ENCODE peak calls at places on chromosome 6, in eight cellular contexts. P, M, Z, Q, E, F, G and R are unnamed samples.

GRCh38 chr6:15254074-15254975 is 8.5 kb downstream of the JARID2 start:
- DNase-seq in P (no peak), M (peak), Z (no peak), Q (peak), E (no peak), F (peak), G (no peak), R (no peak)

GRCh38 chr6:141097471-141097870 is 1035.3 kb upstream of the GJE1 start:
- DNase-seq in P (no peak), M (no peak), Z (no peak), Q (peak), E (no peak), F (peak), G (no peak), R (no peak)

GRCh38 chr6:13712485-13712990 is 903 bp upstream of the RANBP9 start:
- DNase-seq in P (no peak), M (no peak), Z (no peak), Q (peak), E (no peak), F (peak), G (no peak), R (no peak)

GRCh38 chr6:81465859-81466258 is 286.6 kb downstream of the TENT5A start:
- DNase-seq in P (no peak), M (no peak), Z (no peak), Q (peak), E (no peak), F (peak), G (no peak), R (no peak)

GRCh38 chr6:44486002-44486421 is 98.5 kb downstream of the CDC5L start:
- DNase-seq in P (no peak), M (no peak), Z (no peak), Q (no peak), E (no peak), F (no peak), G (no peak), R (no peak)

GRCh38 chr6:40738551-40738950 is 151.4 kb upstream of the LRFN2 start:
- DNase-seq in P (peak), M (no peak), Z (no peak), Q (no peak), E (no peak), F (no peak), G (no peak), R (no peak)

GRCh38 chr6:166119116-166119911 is 48.3 kb downstream of the TBXT start:
- DNase-seq in P (no peak), M (no peak), Z (no peak), Q (no peak), E (no peak), F (no peak), G (no peak), R (no peak)

GRCh38 chr6:154319231-154319858 is 37.3 kb downstream of the IPCEF1 start:
- DNase-seq in P (no peak), M (no peak), Z (no peak), Q (peak), E (no peak), F (peak), G (peak), R (no peak)

GRCh38 chr6:15129872-15130271 is 116.0 kb upstream of the JARID2 start:
- DNase-seq in P (no peak), M (no peak), Z (no peak), Q (no peak), E (no peak), F (no peak), G (no peak), R (no peak)

GRCh38 chr6:112253842-112254816 is at the start of gene LAMA4:
- DNase-seq in P (peak), M (peak), Z (peak), Q (peak), E (peak), F (peak), G (no peak), R (peak)

GRCh38 chr6:19771753-19772336 is 65.3 kb upstream of the ID4 start:
- DNase-seq in P (no peak), M (no peak), Z (no peak), Q (peak), E (no peak), F (peak), G (no peak), R (no peak)

GRCh38 chr6:19772891-19773290 is 64.3 kb upstream of the ID4 start:
- DNase-seq in P (no peak), M (no peak), Z (no peak), Q (no peak), E (no peak), F (no peak), G (no peak), R (no peak)
- TF ChIP-seq CTCF in P (no peak), M (no peak), Z (no peak), Q (no peak), E (no peak), F (peak), G (no peak), R (peak)

GRCh38 chr6:89310929-89311328 is 4.2 kb downstream of the GABRR2 start:
- DNase-seq in P (no peak), M (no peak), Z (no peak), Q (no peak), E (no peak), F (peak), G (peak), R (no peak)

GRCh38 chr6:89314692-89315091 is 407 bp downstream of the GABRR2 start:
- DNase-seq in P (peak), M (no peak), Z (no peak), Q (no peak), E (no peak), F (no peak), G (no peak), R (no peak)

GRCh38 chr6:89311530-89311852 is 3.6 kb downstream of the GABRR2 start:
- DNase-seq in P (no peak), M (no peak), Z (no peak), Q (no peak), E (no peak), F (no peak), G (no peak), R (no peak)

GRCh38 chr6:89313006-89313405 is 2.1 kb downstream of the GABRR2 start:
- DNase-seq in P (no peak), M (no peak), Z (peak), Q (peak), E (no peak), F (peak), G (peak), R (no peak)

GRCh38 chr6:89311853-89312531 is 3.1 kb downstream of the GABRR2 start:
- DNase-seq in P (peak), M (no peak), Z (peak), Q (peak), E (peak), F (peak), G (peak), R (no peak)
- TF ChIP-seq CTCF in P (peak), M (no peak), Z (peak), Q (peak), E (no peak), F (peak), G (peak), R (peak)

GRCh38 chr6:103672169-103672568 is 1187.5 kb downstream of the HACE1 start:
- DNase-seq in P (no peak), M (no peak), Z (no peak), Q (no peak), E (no peak), F (peak), G (no peak), R (no peak)
- TF ChIP-seq CTCF in P (no peak), M (no peak), Z (no peak), Q (no peak), E (no peak), F (peak), G (no peak), R (peak)

GRCh38 chr6:156564807-156565149 is 212.4 kb upstream of the ARID1B start:
- DNase-seq in P (no peak), M (no peak), Z (no peak), Q (no peak), E (no peak), F (no peak), G (no peak), R (no peak)
- TF ChIP-seq CTCF in P (no peak), M (no peak), Z (no peak), Q (no peak), E (no peak), F (no peak), G (no peak), R (no peak)

GRCh38 chr6:3296537-3297453 is 38.0 kb downstream of the PSMG4 start:
- DNase-seq in P (peak), M (no peak), Z (no peak), Q (no peak), E (no peak), F (no peak), G (no peak), R (no peak)
- TF ChIP-seq CTCF in P (no peak), M (no peak), Z (no peak), Q (no peak), E (no peak), F (no peak), G (no peak), R (no peak)

DNA sequence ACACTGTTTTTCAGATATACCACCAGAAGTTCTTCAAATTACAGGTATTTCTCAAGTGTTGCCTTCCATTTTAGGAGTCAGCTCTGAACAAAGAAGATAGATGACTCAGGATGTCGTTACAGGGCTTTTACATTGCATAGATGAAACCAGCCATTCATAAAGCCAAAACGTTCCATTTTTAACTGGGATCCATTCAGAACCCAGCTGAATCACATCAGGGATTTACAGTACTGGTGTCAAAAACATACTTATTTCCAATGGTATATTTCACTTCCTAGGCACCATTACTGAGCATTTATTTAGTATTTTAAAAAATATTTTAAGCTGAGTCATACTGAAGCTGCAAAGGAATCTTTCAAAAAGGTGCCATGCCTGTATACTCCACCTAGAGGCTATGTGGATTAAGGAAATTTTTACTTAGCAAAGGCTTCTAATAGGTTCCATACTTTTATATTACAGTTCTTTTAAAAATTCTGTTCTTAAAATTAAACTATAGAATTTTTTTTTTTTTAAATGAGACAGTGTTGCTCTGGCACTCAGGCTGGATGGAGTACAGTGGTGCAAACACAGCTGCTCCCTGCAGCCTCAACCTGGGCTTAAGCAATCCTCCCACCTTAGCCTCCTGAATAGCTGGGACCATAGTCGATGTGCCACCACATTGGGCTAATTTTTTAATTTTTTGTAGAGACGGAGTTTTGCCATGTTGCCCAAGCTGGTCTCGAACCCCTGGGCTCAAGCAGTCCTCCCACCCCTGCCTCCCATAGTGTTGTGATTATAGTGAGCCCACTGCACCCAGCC is 2.6 kb downstream of the ASF1A start:
- DNase-seq in P (no peak), M (peak), Z (no peak), Q (peak), E (no peak), F (peak), G (no peak), R (no peak)
- TF ChIP-seq CTCF in P (peak), M (peak), Z (peak), Q (peak), E (peak), F (peak), G (peak), R (peak)

DNA sequence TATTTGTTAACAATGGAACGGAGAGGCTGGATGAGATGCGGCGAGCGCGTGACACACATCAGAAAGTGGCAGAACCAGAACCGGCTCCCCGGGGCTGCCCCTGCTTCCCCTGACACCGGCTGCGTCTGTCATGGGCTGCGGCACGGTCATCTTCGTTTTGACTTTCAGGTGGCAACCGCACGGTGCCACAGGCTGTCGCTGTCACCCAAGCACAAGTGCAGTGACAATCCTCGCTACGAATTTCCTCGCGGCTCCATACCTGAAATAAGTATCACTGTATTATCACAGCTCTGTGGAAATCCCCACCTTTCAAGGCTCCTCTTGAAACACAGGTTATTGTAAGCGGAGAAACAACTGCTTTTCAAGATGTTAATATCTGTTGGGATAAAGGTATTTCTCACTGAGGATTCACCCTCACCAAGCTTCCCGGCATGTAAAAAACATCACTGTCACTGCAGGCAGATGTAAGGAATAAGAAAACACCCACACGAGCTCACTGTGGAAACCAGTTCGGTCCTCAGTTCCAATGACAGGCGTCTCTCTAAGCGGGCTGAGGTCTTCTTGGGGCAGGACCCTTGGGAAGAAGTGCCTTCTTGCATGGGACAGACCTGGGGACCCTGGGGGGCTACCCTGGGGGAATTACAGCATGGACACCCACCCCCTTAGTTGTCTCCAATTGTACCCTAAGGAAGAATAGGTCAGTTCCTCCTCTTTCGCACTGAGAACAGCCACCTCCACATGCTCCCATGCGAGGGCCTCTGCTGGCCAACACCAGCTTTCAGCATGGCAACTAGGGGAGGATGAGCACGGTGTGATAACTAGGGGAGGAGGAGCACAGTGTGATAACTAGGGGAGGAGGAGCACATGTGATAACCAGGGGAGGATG is 86.3 kb downstream of the DACT2 start:
- DNase-seq in P (no peak), M (no peak), Z (no peak), Q (no peak), E (no peak), F (no peak), G (no peak), R (no peak)
- TF ChIP-seq CTCF in P (no peak), M (no peak), Z (no peak), Q (no peak), E (no peak), F (no peak), G (no peak), R (no peak)